ENCODE peak calls at places on chromosomes 3 and 15, in nine cellular contexts. O is osteocyte; U is mucosa of descending colon; Q is fibroblast of pulmonary artery; G is osteoblast; B is AG09309; P is heart right ventricle; H is endothelial cell; L is activated CD8-positive, alpha-beta T cell treated with anti-CD3 and anti-CD28 coated beads for 36 hours. J is an unnamed sample.

GRCh38 chr3:104909188-104909587 is 457.5 kb upstream of the ALCAM start:
- DNase-seq in H (no peak), P (no peak), Q (peak), B (no peak), U (no peak), L (no peak), O (no peak), G (peak), J (no peak)

GRCh38 chr3:150370129-150370602 is 37.9 kb upstream of the TSC22D2 start:
- DNase-seq in H (no peak), O (peak), G (peak), L (no peak), Q (peak), B (peak), U (no peak), P (peak), J (no peak)

GRCh38 chr3:30162579-30162978 is 443.8 kb upstream of the TGFBR2 start:
- DNase-seq in G (peak), O (no peak), B (peak), L (no peak), Q (peak), U (no peak), H (no peak), P (no peak), J (no peak)

GRCh38 chr3:34212671-34213070 is 414.2 kb downstream of the PDCD6IP start:
- DNase-seq in U (no peak), P (no peak), Q (peak), H (no peak), B (peak), G (peak), O (no peak), L (no peak), J (no peak)

GRCh38 chr3:97793415-97794019 is 28.3 kb upstream of the CRYBG3 start:
- DNase-seq in B (peak), H (no peak), O (no peak), P (peak), Q (peak), G (peak), L (peak), U (no peak), J (peak)

GRCh38 chr3:53056442-53056841 is 10.6 kb upstream of the SFMBT1 start:
- DNase-seq in U (no peak), B (no peak), P (no peak), O (no peak), Q (peak), G (peak), L (no peak), H (peak), J (peak)

GRCh38 chr15:85316244-85316934 is 64.0 kb upstream of the AKAP13 start:
- DNase-seq in H (no peak), U (no peak), Q (no peak), L (peak), O (no peak), G (no peak), P (no peak), B (peak), J (no peak)

GRCh38 chr15:99132584-99133287 is 27.9 kb downstream of the SYNM start:
- DNase-seq in O (no peak), H (no peak), G (no peak), P (no peak), L (no peak), B (no peak), Q (no peak), U (no peak), J (no peak)

DNA sequence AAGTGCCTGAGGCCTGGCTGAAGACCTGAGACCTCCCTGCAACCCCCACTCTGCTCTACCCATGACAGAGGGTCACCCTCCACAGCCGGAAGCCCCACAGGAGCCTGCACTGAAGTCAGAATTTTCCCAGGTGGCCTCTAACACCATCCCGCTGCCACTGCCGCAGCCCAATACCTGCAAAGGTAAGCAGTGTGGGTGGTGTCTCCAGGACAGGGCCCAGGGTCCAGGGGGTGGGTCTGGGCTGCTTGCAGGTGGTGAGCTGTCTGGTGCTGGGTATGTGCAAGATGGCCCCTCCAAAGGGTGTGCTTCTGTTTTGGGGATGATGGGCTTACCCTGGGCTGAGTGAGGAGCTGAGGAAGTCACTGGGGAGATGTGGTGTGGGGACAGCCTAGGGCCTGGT is 69.9 kb downstream of the FBLN2 start:
- DNase-seq in Q (no peak), G (peak), P (no peak), H (no peak), B (no peak), O (no peak), U (no peak), L (no peak), J (no peak)
- TF ChIP-seq CTCF in Q (no peak), G (no peak), P (no peak), H (no peak), B (no peak), O (no peak), U (no peak), L (no peak), J (no peak)

DNA sequence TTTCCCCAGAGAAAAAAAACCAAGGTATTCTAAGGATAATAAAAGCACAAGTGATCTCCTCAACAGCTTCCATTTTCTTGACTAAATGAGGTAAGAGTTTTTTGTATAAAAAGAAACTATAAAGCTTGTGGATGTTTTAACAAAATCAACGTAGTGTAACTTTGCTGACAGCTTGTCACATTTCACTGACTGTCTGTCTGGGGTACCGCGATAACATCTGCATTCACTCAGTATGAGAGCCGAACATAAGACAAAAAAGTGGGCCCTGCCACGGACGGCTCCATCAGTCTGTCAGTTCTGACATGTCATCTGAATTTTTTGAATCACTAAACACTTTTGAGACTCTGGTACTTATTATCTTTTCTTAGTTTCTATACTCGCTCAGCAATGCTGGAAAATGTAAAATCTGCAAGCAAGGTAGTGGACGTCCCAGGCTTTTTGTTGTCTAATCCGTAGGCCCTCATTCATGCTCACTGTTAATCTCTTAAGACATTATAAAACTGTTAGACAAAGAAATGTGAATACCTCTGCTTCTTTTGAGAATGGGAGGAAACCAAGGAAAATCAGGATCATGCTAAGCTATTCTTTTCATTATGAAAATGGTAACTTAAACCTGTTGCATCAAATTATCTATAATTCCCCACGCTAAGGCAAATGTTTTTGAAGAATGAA is 307.1 kb downstream of the MECOM start:
- DNase-seq in H (no peak), U (no peak), Q (no peak), B (no peak), P (no peak), G (no peak), O (no peak), L (no peak), J (no peak)
- TF ChIP-seq CTCF in H (no peak), U (no peak), Q (no peak), B (no peak), P (no peak), G (no peak), O (no peak), L (no peak), J (no peak)

DNA sequence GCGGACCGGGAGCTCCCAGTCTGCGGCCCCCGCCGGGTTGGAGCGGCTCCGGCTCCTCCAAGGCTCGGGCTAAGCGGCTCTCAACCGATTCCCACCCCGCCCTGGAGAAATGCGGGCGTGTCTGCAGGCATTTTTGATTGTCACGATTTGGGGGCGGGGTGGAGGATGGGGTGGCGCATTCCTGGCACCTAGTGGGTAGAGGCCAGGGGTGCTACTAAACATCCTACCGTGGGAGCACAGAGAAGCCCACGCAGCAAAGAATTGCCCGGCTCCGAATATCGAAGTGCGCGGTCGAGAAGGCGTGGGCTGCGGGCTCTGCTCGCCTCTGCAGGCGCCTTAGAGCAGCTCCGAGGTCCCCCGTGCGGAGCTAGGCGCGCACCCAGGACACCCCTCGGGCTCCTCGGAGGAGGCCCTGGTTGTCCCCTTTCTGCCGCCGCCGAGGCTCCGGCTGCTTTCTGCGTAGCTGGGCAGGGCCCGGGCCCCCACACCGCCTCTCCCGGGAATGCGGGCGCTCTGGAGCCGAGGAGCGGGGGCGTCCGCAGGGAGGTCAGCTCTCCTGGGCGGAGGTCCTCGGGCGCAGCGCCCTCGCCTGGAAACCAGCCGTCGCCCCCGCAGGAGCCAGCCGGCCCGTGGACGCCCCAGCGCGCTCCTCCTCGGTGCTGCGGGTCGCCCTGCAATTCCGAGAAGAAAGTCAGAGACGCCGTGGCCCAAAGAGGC is 16.5 kb upstream of the LAMP3 start:
- DNase-seq in U (peak), P (no peak), O (no peak), G (peak), H (peak), B (no peak), L (peak), Q (peak), J (peak)
- TF ChIP-seq CTCF in U (no peak), P (no peak), O (peak), G (no peak), H (no peak), B (no peak), L (peak), Q (no peak), J (peak)

GRCh38 chr15:72796515-72797337 is 13.2 kb upstream of the ADPGK start:
- DNase-seq in P (peak), Q (peak), G (peak), O (no peak), U (peak), L (peak), H (peak), B (no peak), J (peak)
- TF ChIP-seq CTCF in P (peak), Q (no peak), G (peak), O (peak), U (peak), L (peak), H (peak), B (peak), J (peak)

GRCh38 chr3:133938770-133939495 is 43.3 kb upstream of the RAB6B start:
- DNase-seq in Q (peak), H (no peak), U (no peak), O (peak), L (no peak), G (peak), P (no peak), B (no peak), J (no peak)
- TF ChIP-seq CTCF in Q (peak), H (no peak), U (no peak), O (peak), L (no peak), G (peak), P (peak), B (no peak), J (no peak)

GRCh38 chr3:143952569-143953069 is 19.0 kb upstream of the DIPK2A start:
- DNase-seq in Q (no peak), U (no peak), H (no peak), B (no peak), O (no peak), G (no peak), L (no peak), P (no peak), J (no peak)
- TF ChIP-seq CTCF in Q (no peak), U (no peak), H (no peak), B (no peak), O (no peak), G (no peak), L (no peak), P (no peak), J (no peak)

GRCh38 chr15:50353999-50354837 is 780 bp downstream of the GABPB1 start:
- DNase-seq in O (peak), Q (peak), B (peak), U (peak), P (peak), L (peak), H (peak), G (peak), J (peak)

GRCh38 chr15:50353251-50353998 is 1.6 kb downstream of the GABPB1 start:
- DNase-seq in O (no peak), H (no peak), Q (peak), G (peak), B (peak), L (peak), U (no peak), P (no peak), J (peak)

GRCh38 chr15:50355980-50356379 is 982 bp upstream of the GABPB1 start:
- DNase-seq in P (no peak), H (no peak), U (no peak), L (no peak), O (no peak), G (no peak), Q (peak), B (no peak), J (no peak)

GRCh38 chr15:50355612-50355905 is 561 bp upstream of the GABPB1 start:
- DNase-seq in B (no peak), H (no peak), O (no peak), P (no peak), U (no peak), Q (no peak), L (no peak), G (peak), J (peak)

GRCh38 chr15:50354838-50355611 is at the start of gene GABPB1:
- DNase-seq in H (peak), Q (peak), B (peak), L (peak), O (peak), U (peak), P (peak), G (peak), J (peak)
- TF ChIP-seq CTCF in H (no peak), Q (no peak), B (no peak), L (no peak), O (no peak), U (no peak), P (no peak), G (no peak), J (no peak)

DNA sequence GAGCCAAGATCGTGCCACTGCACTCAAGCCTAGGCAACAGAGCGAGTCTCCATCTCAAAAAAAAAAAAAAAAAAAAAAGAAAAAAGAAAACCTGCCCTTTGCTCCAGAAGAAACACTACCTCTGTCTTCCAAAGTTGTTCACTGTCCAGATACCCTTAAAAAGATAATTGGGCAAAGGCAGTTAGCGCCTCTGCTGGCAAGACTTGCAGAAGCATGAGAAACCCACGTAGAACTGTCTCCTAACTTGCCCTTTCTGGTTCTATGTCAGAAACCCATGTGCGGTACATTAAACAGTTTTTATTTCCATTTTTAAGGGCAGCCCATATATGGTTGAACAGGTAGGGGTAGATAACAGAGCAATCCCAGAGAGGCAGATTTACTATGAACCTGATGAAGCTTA is 1026.4 kb downstream of the ROBO2 start:
- DNase-seq in H (no peak), L (no peak), Q (no peak), G (no peak), U (no peak), B (no peak), O (no peak), P (no peak), J (no peak)
- TF ChIP-seq CTCF in H (no peak), L (no peak), Q (no peak), G (no peak), U (no peak), B (peak), O (no peak), P (no peak), J (no peak)

GRCh38 chr3:87006844-87007439 is 16.0 kb upstream of the VGLL3 start:
- DNase-seq in B (no peak), P (no peak), G (peak), O (no peak), Q (peak), H (no peak), L (no peak), U (no peak), J (no peak)
- TF ChIP-seq CTCF in B (peak), P (no peak), G (peak), O (peak), Q (peak), H (no peak), L (no peak), U (no peak), J (no peak)

GRCh38 chr15:57947781-57948180 is 117.7 kb downstream of the ALDH1A2 start:
- DNase-seq in O (no peak), P (peak), L (no peak), H (no peak), U (no peak), B (no peak), G (no peak), Q (peak), J (no peak)

GRCh38 chr15:57950381-57950946 is 115.0 kb downstream of the ALDH1A2 start:
- DNase-seq in U (no peak), B (no peak), L (no peak), Q (no peak), G (no peak), O (no peak), P (no peak), H (no peak), J (no peak)

GRCh38 chr15:57949374-57949938 is 116.1 kb downstream of the ALDH1A2 start:
- DNase-seq in H (no peak), B (no peak), U (no peak), L (no peak), O (no peak), G (no peak), P (no peak), Q (no peak), J (no peak)

GRCh38 chr15:57947282-57947681 is 118.2 kb downstream of the ALDH1A2 start:
- DNase-seq in L (no peak), O (no peak), H (no peak), B (no peak), Q (no peak), P (no peak), G (no peak), U (no peak), J (no peak)

DNA sequence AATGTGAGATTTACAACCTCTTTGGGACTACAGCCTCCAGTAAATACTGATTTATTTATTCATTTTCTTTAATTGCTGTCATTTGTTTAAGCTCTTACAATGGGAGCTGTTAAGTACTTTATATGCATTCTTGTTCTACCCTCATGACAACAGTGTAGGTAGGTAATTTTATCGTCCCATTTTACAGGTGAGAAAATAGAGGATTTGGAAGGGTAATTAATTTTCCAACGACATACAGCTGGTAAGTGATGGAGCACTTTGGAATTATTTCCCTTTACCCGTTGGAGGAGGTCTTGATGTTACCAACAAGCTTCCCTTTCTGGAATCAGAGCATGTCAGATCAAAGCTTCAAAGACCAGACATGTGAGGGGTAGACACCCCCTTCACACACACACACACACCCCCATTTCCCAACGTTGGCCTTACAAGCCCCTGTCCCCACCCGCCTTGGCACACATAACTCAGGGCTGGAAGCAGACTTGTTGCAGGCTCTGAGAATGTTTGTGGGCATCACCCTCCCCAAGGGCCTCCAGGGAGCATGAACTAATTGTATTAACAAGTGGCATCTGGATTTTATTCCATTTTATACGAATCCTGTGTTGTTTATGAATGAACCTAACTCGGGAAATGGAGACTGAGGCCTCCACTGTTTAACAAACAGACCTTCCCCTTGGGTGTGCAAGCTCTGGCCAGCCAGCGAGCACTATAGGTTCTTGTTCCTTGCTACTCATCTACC is 116.8 kb downstream of the ALDH1A2 start:
- DNase-seq in L (no peak), O (no peak), G (no peak), B (no peak), H (no peak), U (no peak), P (no peak), Q (no peak), J (no peak)
- TF ChIP-seq CTCF in L (no peak), O (no peak), G (no peak), B (no peak), H (no peak), U (no peak), P (no peak), Q (no peak), J (no peak)